ENCODE peak calls at places on chromosomes 1 and 21, in ten cellular contexts. One of them, this sample, is unnamed.

GRCh38 chr1:28235746-28236655 is at the start of gene ATP5IF1:
- DNase-seq in Daoy: peak; percentile 99
- DNase-seq in chondrocyte: peak; percentile 98
- DNase-seq in nucleus accumbens: peak; percentile 98
- DNase-seq in DMS153: peak; percentile 100
- DNase-seq in activated CD8-positive, alpha-beta T cell treated with anti-CD3 and anti-CD28 coated beads for 36 hours: peak; percentile 98
- DNase-seq in activated CD4-positive, alpha-beta T cell treated with anti-CD3 and anti-CD28 coated beads, Interleukin-2, amount 50 U/mL, for 1 hour: peak; percentile 94
- DNase-seq in mammary epithelial cell: peak; percentile 97
- DNase-seq in anterior cingulate cortex: peak; percentile 83
- DNase-seq in psoas muscle: peak; percentile 98
- DNase-seq in this sample: peak; percentile 96

GRCh38 chr1:224182057-224182865 is 779 bp upstream of the DEGS1 start:
- DNase-seq in Daoy: no peak
- DNase-seq in chondrocyte: no peak
- DNase-seq in nucleus accumbens: no peak
- DNase-seq in DMS153: peak; percentile 40
- DNase-seq in activated CD8-positive, alpha-beta T cell treated with anti-CD3 and anti-CD28 coated beads for 36 hours: peak; percentile 73
- DNase-seq in activated CD4-positive, alpha-beta T cell treated with anti-CD3 and anti-CD28 coated beads, Interleukin-2, amount 50 U/mL, for 1 hour: peak; percentile 48
- DNase-seq in mammary epithelial cell: peak; percentile 51
- DNase-seq in anterior cingulate cortex: no peak
- DNase-seq in psoas muscle: no peak
- DNase-seq in this sample: no peak

GRCh38 chr21:32298658-32299081 is at the start of gene MRAP:
- DNase-seq in Daoy: no peak
- DNase-seq in chondrocyte: no peak
- DNase-seq in nucleus accumbens: no peak
- DNase-seq in DMS153: no peak
- DNase-seq in activated CD8-positive, alpha-beta T cell treated with anti-CD3 and anti-CD28 coated beads for 36 hours: no peak
- DNase-seq in activated CD4-positive, alpha-beta T cell treated with anti-CD3 and anti-CD28 coated beads, Interleukin-2, amount 50 U/mL, for 1 hour: no peak
- DNase-seq in mammary epithelial cell: no peak
- DNase-seq in anterior cingulate cortex: no peak
- DNase-seq in psoas muscle: no peak
- DNase-seq in this sample: no peak

GRCh38 chr1:196661345-196661744 is 9.5 kb downstream of the CFH start:
- DNase-seq in Daoy: no peak
- DNase-seq in chondrocyte: no peak
- DNase-seq in nucleus accumbens: no peak
- DNase-seq in DMS153: no peak
- DNase-seq in activated CD8-positive, alpha-beta T cell treated with anti-CD3 and anti-CD28 coated beads for 36 hours: no peak
- DNase-seq in activated CD4-positive, alpha-beta T cell treated with anti-CD3 and anti-CD28 coated beads, Interleukin-2, amount 50 U/mL, for 1 hour: no peak
- DNase-seq in mammary epithelial cell: no peak
- DNase-seq in anterior cingulate cortex: no peak
- DNase-seq in psoas muscle: no peak
- DNase-seq in this sample: no peak

GRCh38 chr1:202416641-202417040 is 68.1 kb downstream of the PPP1R12B start:
- DNase-seq in Daoy: no peak
- DNase-seq in chondrocyte: no peak
- DNase-seq in nucleus accumbens: no peak
- DNase-seq in DMS153: no peak
- DNase-seq in activated CD8-positive, alpha-beta T cell treated with anti-CD3 and anti-CD28 coated beads for 36 hours: no peak
- DNase-seq in activated CD4-positive, alpha-beta T cell treated with anti-CD3 and anti-CD28 coated beads, Interleukin-2, amount 50 U/mL, for 1 hour: no peak
- DNase-seq in mammary epithelial cell: peak; percentile 9
- DNase-seq in anterior cingulate cortex: no peak
- DNase-seq in psoas muscle: no peak
- DNase-seq in this sample: no peak

GRCh38 chr1:184039126-184039525 is 1.6 kb upstream of the COLGALT2 start:
- DNase-seq in Daoy: no peak
- DNase-seq in chondrocyte: no peak
- DNase-seq in nucleus accumbens: no peak
- DNase-seq in DMS153: no peak
- DNase-seq in activated CD8-positive, alpha-beta T cell treated with anti-CD3 and anti-CD28 coated beads for 36 hours: no peak
- DNase-seq in activated CD4-positive, alpha-beta T cell treated with anti-CD3 and anti-CD28 coated beads, Interleukin-2, amount 50 U/mL, for 1 hour: no peak
- DNase-seq in mammary epithelial cell: no peak
- DNase-seq in anterior cingulate cortex: no peak
- DNase-seq in psoas muscle: no peak
- DNase-seq in this sample: no peak

GRCh38 chr1:27102707-27103468 is 52.0 kb downstream of the SLC9A1 start:
- DNase-seq in Daoy: peak; percentile 72
- DNase-seq in chondrocyte: no peak
- DNase-seq in nucleus accumbens: peak; percentile 49
- DNase-seq in DMS153: peak; percentile 49
- DNase-seq in activated CD8-positive, alpha-beta T cell treated with anti-CD3 and anti-CD28 coated beads for 36 hours: peak; percentile 86
- DNase-seq in activated CD4-positive, alpha-beta T cell treated with anti-CD3 and anti-CD28 coated beads, Interleukin-2, amount 50 U/mL, for 1 hour: peak; percentile 83
- DNase-seq in mammary epithelial cell: peak; percentile 45
- DNase-seq in anterior cingulate cortex: peak; percentile 83
- DNase-seq in psoas muscle: peak; percentile 86
- DNase-seq in this sample: no peak

GRCh38 chr1:92960395-92961130 is 699 bp downstream of the DIPK1A start:
- DNase-seq in Daoy: peak; percentile 83
- DNase-seq in chondrocyte: no peak
- DNase-seq in nucleus accumbens: peak; percentile 81
- DNase-seq in DMS153: peak; percentile 69
- DNase-seq in activated CD8-positive, alpha-beta T cell treated with anti-CD3 and anti-CD28 coated beads for 36 hours: peak; percentile 76
- DNase-seq in activated CD4-positive, alpha-beta T cell treated with anti-CD3 and anti-CD28 coated beads, Interleukin-2, amount 50 U/mL, for 1 hour: peak; percentile 55
- DNase-seq in mammary epithelial cell: peak; percentile 81
- DNase-seq in anterior cingulate cortex: peak; percentile 67
- DNase-seq in psoas muscle: peak; percentile 64
- DNase-seq in this sample: peak; percentile 71

GRCh38 chr1:172145231-172145651 is 275.2 kb upstream of the C1orf105 start:
- DNase-seq in Daoy: peak; percentile 66
- DNase-seq in chondrocyte: no peak
- DNase-seq in nucleus accumbens: no peak
- DNase-seq in DMS153: no peak
- DNase-seq in activated CD8-positive, alpha-beta T cell treated with anti-CD3 and anti-CD28 coated beads for 36 hours: no peak
- DNase-seq in activated CD4-positive, alpha-beta T cell treated with anti-CD3 and anti-CD28 coated beads, Interleukin-2, amount 50 U/mL, for 1 hour: no peak
- DNase-seq in mammary epithelial cell: no peak
- DNase-seq in anterior cingulate cortex: no peak
- DNase-seq in psoas muscle: no peak
- DNase-seq in this sample: no peak

GRCh38 chr1:61692155-61692783 is 32.7 kb downstream of the TM2D1 start:
- DNase-seq in Daoy: peak; percentile 64
- DNase-seq in chondrocyte: no peak
- DNase-seq in nucleus accumbens: no peak
- DNase-seq in DMS153: no peak
- DNase-seq in activated CD8-positive, alpha-beta T cell treated with anti-CD3 and anti-CD28 coated beads for 36 hours: no peak
- DNase-seq in activated CD4-positive, alpha-beta T cell treated with anti-CD3 and anti-CD28 coated beads, Interleukin-2, amount 50 U/mL, for 1 hour: no peak
- DNase-seq in mammary epithelial cell: peak; percentile 14
- DNase-seq in anterior cingulate cortex: no peak
- DNase-seq in psoas muscle: no peak
- DNase-seq in this sample: no peak

GRCh38 chr1:46218443-46218842 is 15.3 kb downstream of the LURAP1 start:
- DNase-seq in Daoy: no peak
- DNase-seq in chondrocyte: no peak
- DNase-seq in nucleus accumbens: no peak
- DNase-seq in DMS153: peak; percentile 97
- DNase-seq in activated CD8-positive, alpha-beta T cell treated with anti-CD3 and anti-CD28 coated beads for 36 hours: no peak
- DNase-seq in activated CD4-positive, alpha-beta T cell treated with anti-CD3 and anti-CD28 coated beads, Interleukin-2, amount 50 U/mL, for 1 hour: no peak
- DNase-seq in mammary epithelial cell: peak; percentile 94
- DNase-seq in anterior cingulate cortex: no peak
- DNase-seq in psoas muscle: no peak
- DNase-seq in this sample: no peak

GRCh38 chr1:113998361-113998760 is 19.1 kb downstream of the OLFML3 start:
- DNase-seq in Daoy: peak; percentile 55
- DNase-seq in chondrocyte: no peak
- DNase-seq in nucleus accumbens: no peak
- DNase-seq in DMS153: no peak
- DNase-seq in activated CD8-positive, alpha-beta T cell treated with anti-CD3 and anti-CD28 coated beads for 36 hours: no peak
- DNase-seq in activated CD4-positive, alpha-beta T cell treated with anti-CD3 and anti-CD28 coated beads, Interleukin-2, amount 50 U/mL, for 1 hour: no peak
- DNase-seq in mammary epithelial cell: no peak
- DNase-seq in anterior cingulate cortex: no peak
- DNase-seq in psoas muscle: no peak
- DNase-seq in this sample: no peak

GRCh38 chr21:45290948-45291612 is 3.4 kb upstream of the POFUT2 start:
- DNase-seq in Daoy: no peak
- DNase-seq in chondrocyte: no peak
- DNase-seq in nucleus accumbens: no peak
- DNase-seq in DMS153: no peak
- DNase-seq in activated CD8-positive, alpha-beta T cell treated with anti-CD3 and anti-CD28 coated beads for 36 hours: no peak
- DNase-seq in activated CD4-positive, alpha-beta T cell treated with anti-CD3 and anti-CD28 coated beads, Interleukin-2, amount 50 U/mL, for 1 hour: no peak
- DNase-seq in mammary epithelial cell: peak; percentile 12
- DNase-seq in anterior cingulate cortex: no peak
- DNase-seq in psoas muscle: peak; percentile 41
- DNase-seq in this sample: no peak

GRCh38 chr1:181179279-181179979 is 90.9 kb downstream of the IER5 start:
- DNase-seq in Daoy: no peak
- DNase-seq in chondrocyte: no peak
- DNase-seq in nucleus accumbens: no peak
- DNase-seq in DMS153: no peak
- DNase-seq in activated CD8-positive, alpha-beta T cell treated with anti-CD3 and anti-CD28 coated beads for 36 hours: no peak
- DNase-seq in activated CD4-positive, alpha-beta T cell treated with anti-CD3 and anti-CD28 coated beads, Interleukin-2, amount 50 U/mL, for 1 hour: no peak
- DNase-seq in mammary epithelial cell: no peak
- DNase-seq in anterior cingulate cortex: no peak
- DNase-seq in psoas muscle: no peak
- DNase-seq in this sample: no peak

GRCh38 chr1:65965112-65965511 is 172.4 kb downstream of the PDE4B start:
- DNase-seq in Daoy: no peak
- DNase-seq in chondrocyte: no peak
- DNase-seq in nucleus accumbens: no peak
- DNase-seq in DMS153: no peak
- DNase-seq in activated CD8-positive, alpha-beta T cell treated with anti-CD3 and anti-CD28 coated beads for 36 hours: no peak
- DNase-seq in activated CD4-positive, alpha-beta T cell treated with anti-CD3 and anti-CD28 coated beads, Interleukin-2, amount 50 U/mL, for 1 hour: no peak
- DNase-seq in mammary epithelial cell: no peak
- DNase-seq in anterior cingulate cortex: no peak
- DNase-seq in psoas muscle: no peak
- DNase-seq in this sample: no peak

GRCh38 chr1:207049974-207050391 is 1.0 kb downstream of the YOD1 start:
- DNase-seq in Daoy: peak; percentile 37
- DNase-seq in chondrocyte: no peak
- DNase-seq in nucleus accumbens: no peak
- DNase-seq in DMS153: peak; percentile 53
- DNase-seq in activated CD8-positive, alpha-beta T cell treated with anti-CD3 and anti-CD28 coated beads for 36 hours: peak; percentile 81
- DNase-seq in activated CD4-positive, alpha-beta T cell treated with anti-CD3 and anti-CD28 coated beads, Interleukin-2, amount 50 U/mL, for 1 hour: peak; percentile 46
- DNase-seq in mammary epithelial cell: no peak
- DNase-seq in anterior cingulate cortex: no peak
- DNase-seq in psoas muscle: no peak
- DNase-seq in this sample: no peak

GRCh38 chr1:153040950-153041631 is at the start of gene SPRR2D:
- DNase-seq in Daoy: peak; percentile 48
- DNase-seq in chondrocyte: no peak
- DNase-seq in nucleus accumbens: no peak
- DNase-seq in DMS153: no peak
- DNase-seq in activated CD8-positive, alpha-beta T cell treated with anti-CD3 and anti-CD28 coated beads for 36 hours: no peak
- DNase-seq in activated CD4-positive, alpha-beta T cell treated with anti-CD3 and anti-CD28 coated beads, Interleukin-2, amount 50 U/mL, for 1 hour: no peak
- DNase-seq in mammary epithelial cell: peak; percentile 54
- DNase-seq in anterior cingulate cortex: no peak
- DNase-seq in psoas muscle: no peak
- DNase-seq in this sample: no peak

GRCh38 chr1:184888505-184888904 is 85.8 kb downstream of the NIBAN1 start:
- DNase-seq in Daoy: peak; percentile 31
- DNase-seq in chondrocyte: no peak
- DNase-seq in nucleus accumbens: no peak
- DNase-seq in DMS153: no peak
- DNase-seq in activated CD8-positive, alpha-beta T cell treated with anti-CD3 and anti-CD28 coated beads for 36 hours: no peak
- DNase-seq in activated CD4-positive, alpha-beta T cell treated with anti-CD3 and anti-CD28 coated beads, Interleukin-2, amount 50 U/mL, for 1 hour: no peak
- DNase-seq in mammary epithelial cell: peak; percentile 44
- DNase-seq in anterior cingulate cortex: no peak
- DNase-seq in psoas muscle: no peak
- DNase-seq in this sample: no peak

GRCh38 chr1:10061276-10061675 is 28.5 kb downstream of the UBE4B start:
- DNase-seq in Daoy: no peak
- DNase-seq in chondrocyte: no peak
- DNase-seq in nucleus accumbens: no peak
- DNase-seq in DMS153: no peak
- DNase-seq in activated CD8-positive, alpha-beta T cell treated with anti-CD3 and anti-CD28 coated beads for 36 hours: no peak
- DNase-seq in activated CD4-positive, alpha-beta T cell treated with anti-CD3 and anti-CD28 coated beads, Interleukin-2, amount 50 U/mL, for 1 hour: no peak
- DNase-seq in mammary epithelial cell: no peak
- DNase-seq in anterior cingulate cortex: no peak
- DNase-seq in psoas muscle: no peak
- DNase-seq in this sample: no peak

GRCh38 chr1:205274041-205274691 is 46.4 kb downstream of the TMCC2 start:
- DNase-seq in Daoy: peak; percentile 28
- DNase-seq in chondrocyte: no peak
- DNase-seq in nucleus accumbens: no peak
- DNase-seq in DMS153: peak; percentile 25
- DNase-seq in activated CD8-positive, alpha-beta T cell treated with anti-CD3 and anti-CD28 coated beads for 36 hours: peak; percentile 16
- DNase-seq in activated CD4-positive, alpha-beta T cell treated with anti-CD3 and anti-CD28 coated beads, Interleukin-2, amount 50 U/mL, for 1 hour: no peak
- DNase-seq in mammary epithelial cell: no peak
- DNase-seq in anterior cingulate cortex: no peak
- DNase-seq in psoas muscle: no peak
- DNase-seq in this sample: no peak

GRCh38 chr1:200072636-200073285 is 45.3 kb downstream of the NR5A2 start:
- DNase-seq in Daoy: no peak
- DNase-seq in chondrocyte: no peak
- DNase-seq in nucleus accumbens: no peak
- DNase-seq in DMS153: no peak
- DNase-seq in activated CD8-positive, alpha-beta T cell treated with anti-CD3 and anti-CD28 coated beads for 36 hours: no peak
- DNase-seq in activated CD4-positive, alpha-beta T cell treated with anti-CD3 and anti-CD28 coated beads, Interleukin-2, amount 50 U/mL, for 1 hour: no peak
- DNase-seq in mammary epithelial cell: no peak
- DNase-seq in anterior cingulate cortex: no peak
- DNase-seq in psoas muscle: no peak
- DNase-seq in this sample: no peak

GRCh38 chr1:64915381-64916274 is 50.7 kb downstream of the JAK1 start:
- DNase-seq in Daoy: peak; percentile 77
- DNase-seq in chondrocyte: no peak
- DNase-seq in nucleus accumbens: no peak
- DNase-seq in DMS153: no peak
- DNase-seq in activated CD8-positive, alpha-beta T cell treated with anti-CD3 and anti-CD28 coated beads for 36 hours: no peak
- DNase-seq in activated CD4-positive, alpha-beta T cell treated with anti-CD3 and anti-CD28 coated beads, Interleukin-2, amount 50 U/mL, for 1 hour: no peak
- DNase-seq in mammary epithelial cell: peak; percentile 85
- DNase-seq in anterior cingulate cortex: no peak
- DNase-seq in psoas muscle: no peak
- DNase-seq in this sample: peak; percentile 52

This sample was measured in RWPE2.